ENCODE peak calls at places on chromosome 21, in seven cellular contexts. Q is sigmoid colon, B is MM.1S, Y is BJ, H is heart left ventricle, X is progenitor cell of endocrine pancreas, T is HFF-Myc. E is an unnamed sample.

GRCh38 chr21:37936010-37936785 is 19.9 kb upstream of the KCNJ6 start:
- DNase-seq in Q (no peak), B (no peak), Y (no peak), H (no peak), X (no peak), T (no peak), E (no peak)

GRCh38 chr21:32463889-32464300 is 51.4 kb downstream of the EVA1C start:
- DNase-seq in Q (no peak), B (no peak), Y (peak), H (no peak), X (no peak), T (peak), E (peak)

GRCh38 chr21:44795342-44795741 is 6.3 kb downstream of the UBE2G2 start:
- DNase-seq in Q (no peak), B (no peak), Y (no peak), H (no peak), X (no peak), T (no peak), E (no peak)

GRCh38 chr21:21101911-21102310 is 103.7 kb downstream of the NCAM2 start:
- DNase-seq in Q (no peak), B (peak), Y (no peak), H (no peak), X (no peak), T (no peak), E (peak)

GRCh38 chr21:37224861-37225260 is 42.3 kb downstream of the VPS26C start:
- DNase-seq in Q (no peak), B (no peak), Y (no peak), H (no peak), X (no peak), T (no peak), E (no peak)

GRCh38 chr21:33256019-33256418 is 10.1 kb upstream of the IL10RB start:
- DNase-seq in Q (no peak), B (no peak), Y (no peak), H (no peak), X (no peak), T (no peak), E (no peak)

GRCh38 chr21:33395866-33396265 is 7.3 kb upstream of the IFNGR2 start:
- DNase-seq in Q (no peak), B (no peak), Y (no peak), H (no peak), X (no peak), T (no peak), E (no peak)

GRCh38 chr21:21030311-21030710 is 32.1 kb downstream of the NCAM2 start:
- DNase-seq in Q (no peak), B (no peak), Y (no peak), H (no peak), X (no peak), T (no peak), E (no peak)

GRCh38 chr21:27532081-27532480 is 565.2 kb upstream of the ADAMTS5 start:
- DNase-seq in Q (no peak), B (no peak), Y (no peak), H (no peak), X (no peak), T (peak), E (peak)

GRCh38 chr21:39175154-39175553 is 8.1 kb downstream of the PSMG1 start:
- DNase-seq in Q (no peak), B (peak), Y (no peak), H (no peak), X (no peak), T (no peak), E (no peak)
- TF ChIP-seq CTCF in Q (peak), B (peak), Y (peak), H (peak), X (peak), T (no peak), E (peak)

DNA sequence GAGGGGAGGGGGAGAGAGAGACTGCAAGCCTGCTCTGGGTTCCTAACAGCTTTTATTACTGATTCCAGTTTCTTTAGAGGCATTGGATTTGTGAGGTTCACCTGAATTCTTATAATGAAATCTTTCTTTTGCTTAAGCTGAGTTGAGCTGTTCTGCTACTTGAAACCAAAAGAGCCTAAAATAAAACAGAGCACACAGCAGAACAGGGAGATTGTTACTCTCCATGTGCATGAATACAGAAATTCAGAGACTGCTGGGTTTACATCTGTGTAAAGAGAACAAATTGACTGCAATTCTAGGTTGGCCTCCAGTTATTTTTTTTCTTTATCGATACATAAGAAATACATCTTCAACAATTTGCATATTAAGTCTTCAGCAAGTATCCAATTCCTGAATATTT is 168.8 kb upstream of the NRIP1 start:
- DNase-seq in Q (no peak), B (no peak), Y (no peak), H (no peak), X (no peak), T (no peak), E (no peak)
- TF ChIP-seq CTCF in Q (no peak), B (no peak), Y (no peak), H (no peak), X (no peak), T (no peak), E (no peak)

GRCh38 chr21:42312626-42313104 is 2.5 kb downstream of the TFF3 start:
- DNase-seq in Q (no peak), B (no peak), Y (no peak), H (no peak), X (no peak), T (no peak), E (no peak)
- TF ChIP-seq CTCF in Q (no peak), B (no peak), Y (no peak), H (no peak), X (no peak), T (no peak), E (no peak)

DNA sequence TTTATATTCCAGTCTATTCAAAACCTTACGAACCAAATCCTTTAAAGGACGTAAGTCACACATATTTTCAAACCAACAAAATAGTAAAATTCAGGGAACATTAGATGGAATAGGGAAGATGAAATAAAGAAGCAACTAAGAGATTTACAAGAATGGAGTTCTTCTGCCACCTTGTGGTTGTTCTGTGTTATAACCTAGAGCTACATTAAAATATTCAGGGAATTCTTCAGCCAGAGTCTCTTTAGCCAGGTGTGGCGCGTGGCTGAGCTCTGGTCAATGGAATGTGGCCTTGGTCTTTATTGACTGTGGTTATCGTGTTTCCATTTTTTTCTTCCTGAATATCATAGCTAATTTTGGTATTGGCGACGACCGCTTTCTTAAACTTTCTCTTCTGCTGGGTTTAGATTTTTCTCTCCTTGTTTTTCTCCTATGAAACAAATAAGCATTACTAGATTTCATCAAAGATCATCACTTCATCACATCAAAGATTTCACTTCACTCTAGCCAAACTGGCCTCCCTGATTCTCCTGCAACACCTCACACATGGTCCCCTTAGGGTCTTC is 221.3 kb downstream of the MRPL39 start:
- DNase-seq in Q (no peak), B (peak), Y (no peak), H (no peak), X (peak), T (peak), E (peak)
- TF ChIP-seq CTCF in Q (peak), B (peak), Y (peak), H (peak), X (peak), T (peak), E (peak)

GRCh38 chr21:42862774-42863503 is 16.4 kb downstream of the WDR4 start:
- DNase-seq in Q (no peak), B (no peak), Y (no peak), H (no peak), X (no peak), T (no peak), E (no peak)
- TF ChIP-seq CTCF in Q (no peak), B (peak), Y (no peak), H (no peak), X (peak), T (no peak), E (no peak)